ENCODE peak calls at places on chromosome 7, in ten cellular contexts. O is Jurkat, Clone E6-1; Y is fibroblast of the aortic adventitia; K is SK-N-SH; N is fibroblast of villous mesenchyme; Q is CD8-positive, alpha-beta T cell; I is cardiac fibroblast; L is adrenal gland; C is thyroid gland; B is endodermal cell. G is an unnamed sample.

GRCh38 chr7:44431091-44431608 is 59.3 kb downstream of the NUDCD3 start:
- DNase-seq in O (no peak), Y (no peak), K (peak), N (no peak), Q (peak), I (no peak), L (peak), C (peak), B (peak), G (no peak)

GRCh38 chr7:143455494-143455893 is 12.2 kb downstream of the TAS2R60 start:
- DNase-seq in O (no peak), Y (no peak), K (no peak), N (no peak), Q (no peak), I (no peak), L (no peak), C (no peak), B (no peak), G (no peak)

GRCh38 chr7:70457477-70458194 is 674.3 kb upstream of the GALNT17 start:
- DNase-seq in O (no peak), Y (no peak), K (no peak), N (no peak), Q (no peak), I (no peak), L (no peak), C (peak), B (no peak), G (no peak)

GRCh38 chr7:157408258-157409101 is 71.7 kb downstream of the DNAJB6 start:
- DNase-seq in O (no peak), Y (no peak), K (peak), N (no peak), Q (no peak), I (no peak), L (no peak), C (no peak), B (peak), G (no peak)

GRCh38 chr7:23426876-23427275 is 43.4 kb downstream of the IGF2BP3 start:
- DNase-seq in O (no peak), Y (no peak), K (no peak), N (peak), Q (no peak), I (no peak), L (no peak), C (no peak), B (no peak), G (no peak)

GRCh38 chr7:18762189-18762588 is 266.6 kb downstream of the HDAC9 start:
- DNase-seq in O (no peak), Y (peak), K (no peak), N (peak), Q (no peak), I (peak), L (no peak), C (no peak), B (no peak), G (peak)

GRCh38 chr7:81079736-81080135 is 160.9 kb upstream of the SEMA3C start:
- DNase-seq in O (no peak), Y (peak), K (no peak), N (no peak), Q (no peak), I (peak), L (no peak), C (no peak), B (no peak), G (peak)

GRCh38 chr7:4345004-4345403 is 337.1 kb upstream of the FOXK1 start:
- DNase-seq in O (no peak), Y (no peak), K (no peak), N (no peak), Q (no peak), I (no peak), L (no peak), C (no peak), B (no peak), G (no peak)

GRCh38 chr7:11416641-11417040 is 415.4 kb downstream of the THSD7A start:
- DNase-seq in O (no peak), Y (no peak), K (no peak), N (no peak), Q (no peak), I (no peak), L (no peak), C (no peak), B (no peak), G (no peak)

GRCh38 chr7:134442441-134443220 is 16.3 kb downstream of the AKR1B1 start:
- DNase-seq in O (no peak), Y (no peak), K (no peak), N (no peak), Q (no peak), I (no peak), L (no peak), C (no peak), B (no peak), G (no peak)

GRCh38 chr7:21146642-21147423 is 281.1 kb upstream of the SP4 start:
- DNase-seq in O (no peak), Y (no peak), K (no peak), N (no peak), Q (no peak), I (no peak), L (no peak), C (no peak), B (peak), G (no peak)

GRCh38 chr7:39595102-39595620 is 28.2 kb upstream of the RALA start:
- DNase-seq in O (no peak), Y (peak), K (no peak), N (peak), Q (no peak), I (peak), L (no peak), C (no peak), B (no peak), G (peak)

GRCh38 chr7:23334482-23335056 is 35.4 kb downstream of the MALSU1 start:
- DNase-seq in O (no peak), Y (peak), K (no peak), N (peak), Q (no peak), I (peak), L (no peak), C (peak), B (no peak), G (peak)

GRCh38 chr7:8455426-8455825 is 22.0 kb downstream of the NXPH1 start:
- DNase-seq in O (no peak), Y (no peak), K (no peak), N (no peak), Q (no peak), I (no peak), L (no peak), C (no peak), B (no peak), G (no peak)

GRCh38 chr7:102897856-102898531 is 14.8 kb upstream of the LRRC17 start:
- DNase-seq in O (no peak), Y (no peak), K (no peak), N (no peak), Q (no peak), I (no peak), L (no peak), C (no peak), B (no peak), G (no peak)

GRCh38 chr7:141562543-141562942 is 11.3 kb downstream of the AGK start:
- DNase-seq in O (no peak), Y (no peak), K (no peak), N (no peak), Q (no peak), I (no peak), L (no peak), C (no peak), B (no peak), G (no peak)

GRCh38 chr7:85041599-85042216 is 145.1 kb downstream of the SEMA3D start:
- DNase-seq in O (peak), Y (peak), K (peak), N (peak), Q (no peak), I (peak), L (peak), C (peak), B (peak), G (peak)

GRCh38 chr7:5596046-5596895 is 172.6 kb upstream of the TNRC18 start:
- DNase-seq in O (no peak), Y (peak), K (peak), N (peak), Q (peak), I (peak), L (peak), C (no peak), B (peak), G (peak)

GRCh38 chr7:158740657-158741293 is 36.2 kb upstream of the NCAPG2 start:
- DNase-seq in O (no peak), Y (peak), K (no peak), N (peak), Q (no peak), I (peak), L (peak), C (no peak), B (no peak), G (peak)

GRCh38 chr7:93205046-93205445 is 21.2 kb downstream of the HEPACAM2 start:
- DNase-seq in O (no peak), Y (no peak), K (no peak), N (no peak), Q (no peak), I (no peak), L (no peak), C (no peak), B (no peak), G (no peak)

GRCh38 chr7:8590791-8591190 is 157.4 kb downstream of the NXPH1 start:
- DNase-seq in O (no peak), Y (no peak), K (no peak), N (no peak), Q (no peak), I (no peak), L (no peak), C (no peak), B (no peak), G (no peak)

GRCh38 chr7:542935-543789 is 23.5 kb upstream of the PDGFA start:
- DNase-seq in O (no peak), Y (peak), K (no peak), N (peak), Q (no peak), I (peak), L (peak), C (no peak), B (no peak), G (peak)

GRCh38 chr7:94376281-94376680 is 18.4 kb upstream of the COL1A2 start:
- DNase-seq in O (no peak), Y (no peak), K (no peak), N (no peak), Q (no peak), I (no peak), L (no peak), C (no peak), B (no peak), G (no peak)

GRCh38 chr7:94374721-94375120 is 20.0 kb upstream of the COL1A2 start:
- DNase-seq in O (no peak), Y (peak), K (no peak), N (peak), Q (no peak), I (peak), L (no peak), C (no peak), B (peak), G (peak)

GRCh38 chr7:94374231-94374630 is 20.5 kb upstream of the COL1A2 start:
- DNase-seq in O (no peak), Y (peak), K (no peak), N (peak), Q (no peak), I (peak), L (peak), C (peak), B (peak), G (peak)

GRCh38 chr7:94375167-94375566 is 19.5 kb upstream of the COL1A2 start:
- DNase-seq in O (no peak), Y (peak), K (no peak), N (peak), Q (no peak), I (peak), L (peak), C (peak), B (peak), G (peak)

DNA sequence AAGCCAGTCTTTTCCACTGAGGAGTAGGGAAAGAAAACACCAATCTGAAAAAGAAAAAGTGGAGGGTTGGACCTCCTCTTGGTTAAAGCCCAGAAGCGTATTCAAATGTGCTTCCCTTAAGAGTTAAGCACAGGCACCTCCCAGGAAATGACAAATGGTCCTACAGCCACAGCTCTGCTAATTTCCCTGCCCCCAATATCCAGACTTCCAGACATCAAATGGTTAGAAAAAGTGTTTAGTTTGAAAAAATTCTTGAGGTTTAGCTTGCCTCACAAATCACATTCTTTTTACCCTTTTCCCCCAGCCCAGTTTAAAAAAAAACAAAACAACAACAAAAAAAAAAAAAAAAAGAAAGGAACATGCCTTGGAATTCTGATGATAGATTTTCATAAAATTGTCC is 19.0 kb upstream of the COL1A2 start:
- DNase-seq in O (peak), Y (peak), K (no peak), N (peak), Q (no peak), I (peak), L (no peak), C (no peak), B (peak), G (peak)
- H3K4me3 ChIP-seq in O (no peak), Y (peak), K (peak), N (peak), Q (no peak), I (peak), L (no peak), C (no peak), B (peak), G (peak)

GRCh38 chr7:120054376-120055100 is 218.4 kb upstream of the KCND2 start:
- DNase-seq in O (no peak), Y (no peak), K (no peak), N (peak), Q (no peak), I (peak), L (no peak), C (no peak), B (no peak), G (no peak)
- H3K4me3 ChIP-seq in O (no peak), Y (no peak), K (no peak), N (no peak), Q (no peak), I (no peak), L (no peak), C (no peak), B (no peak), G (no peak)

GRCh38 chr7:148261996-148262688 is 328.4 kb upstream of the C7orf33 start:
- DNase-seq in O (no peak), Y (no peak), K (peak), N (no peak), Q (no peak), I (no peak), L (no peak), C (no peak), B (no peak), G (no peak)
- H3K4me3 ChIP-seq in O (no peak), Y (no peak), K (peak), N (no peak), Q (no peak), I (no peak), L (no peak), C (no peak), B (no peak), G (no peak)

GRCh38 chr7:100929811-100930174 is 19.5 kb upstream of the MUC3A start:
- DNase-seq in O (no peak), Y (no peak), K (no peak), N (no peak), Q (no peak), I (no peak), L (no peak), C (no peak), B (no peak), G (no peak)
- H3K4me3 ChIP-seq in O (no peak), Y (no peak), K (no peak), N (no peak), Q (no peak), I (no peak), L (no peak), C (no peak), B (no peak), G (no peak)

GRCh38 chr7:125255793-125256192 is 326.2 kb upstream of the POT1 start:
- DNase-seq in O (no peak), Y (no peak), K (no peak), N (no peak), Q (no peak), I (no peak), L (no peak), C (no peak), B (no peak), G (peak)
- H3K4me3 ChIP-seq in O (no peak), Y (no peak), K (no peak), N (no peak), Q (no peak), I (no peak), L (no peak), C (no peak), B (peak), G (no peak)

GRCh38 chr7:15749631-15750030 is 63.1 kb upstream of the MEOX2 start:
- DNase-seq in O (no peak), Y (no peak), K (no peak), N (no peak), Q (no peak), I (no peak), L (no peak), C (no peak), B (no peak), G (no peak)

GRCh38 chr7:15747187-15748111 is 61.0 kb upstream of the MEOX2 start:
- DNase-seq in O (no peak), Y (peak), K (no peak), N (peak), Q (no peak), I (peak), L (peak), C (no peak), B (no peak), G (peak)

GRCh38 chr7:15751191-15751701 is 64.8 kb upstream of the MEOX2 start:
- DNase-seq in O (no peak), Y (peak), K (no peak), N (peak), Q (no peak), I (peak), L (no peak), C (no peak), B (no peak), G (peak)

GRCh38 chr7:15753834-15754600 is 67.5 kb upstream of the MEOX2 start:
- DNase-seq in O (no peak), Y (peak), K (no peak), N (no peak), Q (no peak), I (no peak), L (no peak), C (no peak), B (no peak), G (no peak)

DNA sequence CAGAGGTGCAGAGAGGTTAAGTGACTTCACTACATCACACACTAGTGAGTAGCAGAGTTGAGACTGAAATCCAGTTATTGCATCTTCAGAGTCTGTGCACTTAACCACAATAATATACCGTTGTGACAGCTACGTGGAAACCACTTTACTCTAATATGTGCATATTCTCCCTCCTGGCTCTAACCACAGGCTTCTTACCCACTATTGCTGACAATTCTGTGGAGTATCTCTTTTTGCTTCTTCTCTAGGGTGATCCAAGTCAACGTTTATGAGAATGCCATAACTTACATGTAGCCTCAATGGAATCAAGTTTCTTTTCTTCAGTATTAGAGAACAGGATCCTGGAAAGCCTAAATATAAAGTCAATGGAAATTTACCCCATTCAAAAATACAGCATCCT is 64.3 kb upstream of the MEOX2 start:
- DNase-seq in O (peak), Y (no peak), K (no peak), N (no peak), Q (no peak), I (no peak), L (no peak), C (no peak), B (no peak), G (no peak)
- H3K4me3 ChIP-seq in O (no peak), Y (no peak), K (no peak), N (no peak), Q (no peak), I (no peak), L (no peak), C (no peak), B (no peak), G (no peak)

DNA sequence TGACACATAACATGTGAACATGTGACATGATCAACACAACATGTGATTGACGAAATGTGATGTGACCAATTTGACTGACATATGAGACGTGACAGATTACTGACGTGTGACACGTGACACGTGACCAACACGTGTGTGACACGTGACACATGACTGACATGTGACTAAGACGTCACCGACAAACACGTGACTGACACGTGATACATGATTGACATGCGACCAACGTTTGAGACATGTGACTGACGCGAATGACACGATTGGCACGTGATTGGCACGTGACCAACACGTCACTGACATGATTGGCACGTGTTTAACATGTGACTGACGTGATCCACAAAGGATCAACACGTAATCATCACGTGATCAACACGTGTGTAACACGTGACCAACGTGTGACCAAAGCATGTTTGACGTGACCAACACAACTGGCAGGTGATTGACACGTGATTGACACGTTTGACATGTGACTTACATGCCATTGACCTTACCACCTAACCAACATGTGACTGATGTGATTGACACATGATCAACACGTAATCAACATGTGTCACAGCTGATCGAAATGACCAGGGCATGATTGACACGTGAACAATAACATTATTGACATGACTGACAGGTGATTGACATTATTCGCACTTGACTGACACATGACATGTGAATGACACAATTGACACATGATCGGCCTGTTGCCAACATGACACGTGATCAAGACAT is 23.7 kb downstream of the CRPPA start:
- DNase-seq in O (no peak), Y (peak), K (no peak), N (no peak), Q (no peak), I (no peak), L (peak), C (no peak), B (no peak), G (no peak)
- H3K4me3 ChIP-seq in O (no peak), Y (no peak), K (no peak), N (no peak), Q (no peak), I (no peak), L (no peak), C (no peak), B (peak), G (no peak)

GRCh38 chr7:27180431-27181175 is 4.4 kb downstream of the HOXA11 start:
- DNase-seq in O (no peak), Y (no peak), K (no peak), N (peak), Q (no peak), I (no peak), L (no peak), C (no peak), B (peak), G (no peak)

GRCh38 chr7:27181176-27181520 is 3.9 kb downstream of the HOXA11 start:
- DNase-seq in O (no peak), Y (no peak), K (no peak), N (peak), Q (no peak), I (no peak), L (no peak), C (no peak), B (peak), G (no peak)

GRCh38 chr7:27179030-27179429 is 4.9 kb upstream of the HOXA10 start:
- DNase-seq in O (no peak), Y (no peak), K (no peak), N (peak), Q (no peak), I (no peak), L (no peak), C (no peak), B (peak), G (no peak)

GRCh38 chr7:27178366-27178765 is 4.2 kb upstream of the HOXA10 start:
- DNase-seq in O (no peak), Y (no peak), K (no peak), N (peak), Q (no peak), I (no peak), L (no peak), C (no peak), B (peak), G (no peak)

GRCh38 chr7:27179503-27180430 is 5.3 kb downstream of the HOXA11 start:
- DNase-seq in O (peak), Y (peak), K (peak), N (peak), Q (peak), I (peak), L (peak), C (peak), B (peak), G (peak)
- H3K4me3 ChIP-seq in O (no peak), Y (peak), K (peak), N (peak), Q (no peak), I (peak), L (no peak), C (no peak), B (peak), G (no peak)